ENCODE peak calls at places on chromosome 7, in nine cellular contexts. One of them, this sample, is unnamed.
A peak's percentile ranks its signal among the peaks of the same experiment; 100 is the strongest.

GRCh38 chr7:157576415-157576814 is 239.6 kb downstream of the DNAJB6 start:
- DNase-seq in fibroblast of lung: no peak
- DNase-seq in keratinocyte: no peak
- DNase-seq in PC-3: no peak
- DNase-seq in K562: no peak
- DNase-seq in IMR-90: no peak
- DNase-seq in mesendoderm: no peak
- DNase-seq in GM23248: no peak
- DNase-seq in H9: no peak
- DNase-seq in this sample: no peak

GRCh38 chr7:135650831-135651573 is 11.3 kb upstream of the STMP1 start:
- DNase-seq in fibroblast of lung: no peak
- DNase-seq in keratinocyte: no peak
- DNase-seq in IMR-90: peak; percentile 67
- DNase-seq in H9: no peak
- DNase-seq in GM23248: peak; percentile 91
- DNase-seq in mesendoderm: peak; percentile 76
- DNase-seq in PC-3: no peak
- DNase-seq in K562: peak; percentile 70
- DNase-seq in this sample: peak; percentile 47

GRCh38 chr7:40380111-40380510 is 245.3 kb downstream of the SUGCT start:
- DNase-seq in fibroblast of lung: no peak
- DNase-seq in mesendoderm: no peak
- DNase-seq in GM23248: no peak
- DNase-seq in IMR-90: no peak
- DNase-seq in keratinocyte: no peak
- DNase-seq in K562: no peak
- DNase-seq in H9: no peak
- DNase-seq in PC-3: no peak
- DNase-seq in this sample: no peak

GRCh38 chr7:119270045-119270464 is 1002.9 kb upstream of the KCND2 start:
- DNase-seq in K562: peak; percentile 44
- DNase-seq in PC-3: peak; percentile 82
- DNase-seq in keratinocyte: peak; percentile 40
- DNase-seq in H9: peak; percentile 64
- DNase-seq in IMR-90: peak; percentile 55
- DNase-seq in GM23248: peak; percentile 82
- DNase-seq in mesendoderm: peak; percentile 80
- DNase-seq in fibroblast of lung: peak; percentile 77
- DNase-seq in this sample: peak; percentile 86

GRCh38 chr7:66443946-66444345 is 184.7 kb upstream of the KCTD7 start:
- DNase-seq in fibroblast of lung: no peak
- DNase-seq in keratinocyte: no peak
- DNase-seq in PC-3: no peak
- DNase-seq in IMR-90: no peak
- DNase-seq in H9: no peak
- DNase-seq in K562: no peak
- DNase-seq in mesendoderm: no peak
- DNase-seq in GM23248: peak; percentile 33
- DNase-seq in this sample: no peak

GRCh38 chr7:128389085-128389814 is 20.5 kb downstream of the IMPDH1 start:
- DNase-seq in K562: no peak
- DNase-seq in GM23248: no peak
- DNase-seq in IMR-90: no peak
- DNase-seq in H9: peak; percentile 55
- DNase-seq in fibroblast of lung: no peak
- DNase-seq in keratinocyte: no peak
- DNase-seq in mesendoderm: no peak
- DNase-seq in PC-3: no peak
- DNase-seq in this sample: no peak

GRCh38 chr7:13851756-13852155 is 137.7 kb downstream of the ETV1 start:
- DNase-seq in fibroblast of lung: peak; percentile 58
- DNase-seq in mesendoderm: peak; percentile 89
- DNase-seq in H9: no peak
- DNase-seq in K562: no peak
- DNase-seq in PC-3: no peak
- DNase-seq in IMR-90: peak; percentile 89
- DNase-seq in keratinocyte: no peak
- DNase-seq in GM23248: peak; percentile 60
- DNase-seq in this sample: no peak

GRCh38 chr7:7972128-7972527 is 3.5 kb downstream of the GLCCI1 start:
- DNase-seq in IMR-90: peak; percentile 6
- DNase-seq in GM23248: no peak
- DNase-seq in keratinocyte: no peak
- DNase-seq in mesendoderm: no peak
- DNase-seq in H9: no peak
- DNase-seq in PC-3: no peak
- DNase-seq in fibroblast of lung: no peak
- DNase-seq in K562: no peak
- DNase-seq in this sample: no peak

GRCh38 chr7:95511716-95512260 is 26.0 kb downstream of the ASB4 start:
- DNase-seq in mesendoderm: peak; percentile 90
- DNase-seq in keratinocyte: peak; percentile 5
- DNase-seq in K562: peak; percentile 71
- DNase-seq in IMR-90: peak; percentile 63
- DNase-seq in H9: peak; percentile 75
- DNase-seq in PC-3: peak; percentile 74
- DNase-seq in GM23248: peak; percentile 79
- DNase-seq in fibroblast of lung: peak; percentile 81
- DNase-seq in this sample: peak; percentile 63

GRCh38 chr7:81484266-81484665 is 285.6 kb downstream of the HGF start:
- DNase-seq in K562: no peak
- DNase-seq in keratinocyte: no peak
- DNase-seq in mesendoderm: peak; percentile 94
- DNase-seq in IMR-90: peak; percentile 86
- DNase-seq in fibroblast of lung: peak; percentile 90
- DNase-seq in GM23248: peak; percentile 93
- DNase-seq in PC-3: no peak
- DNase-seq in H9: peak; percentile 39
- DNase-seq in this sample: peak; percentile 9

GRCh38 chr7:27132978-27133377 is 2.4 kb upstream of the HOXA4 start:
- DNase-seq in IMR-90: no peak
- DNase-seq in fibroblast of lung: no peak
- DNase-seq in keratinocyte: no peak
- DNase-seq in GM23248: no peak
- DNase-seq in H9: no peak
- DNase-seq in mesendoderm: no peak
- DNase-seq in K562: no peak
- DNase-seq in PC-3: no peak
- DNase-seq in this sample: no peak

GRCh38 chr7:27132214-27132613 is 1.7 kb upstream of the HOXA4 start:
- DNase-seq in K562: no peak
- DNase-seq in H9: no peak
- DNase-seq in IMR-90: no peak
- DNase-seq in keratinocyte: no peak
- DNase-seq in PC-3: no peak
- DNase-seq in fibroblast of lung: no peak
- DNase-seq in mesendoderm: no peak
- DNase-seq in GM23248: no peak
- DNase-seq in this sample: no peak

GRCh38 chr7:27133409-27134157 is 3.0 kb upstream of the HOXA4 start:
- DNase-seq in PC-3: no peak
- DNase-seq in K562: no peak
- DNase-seq in keratinocyte: no peak
- DNase-seq in IMR-90: no peak
- DNase-seq in H9: no peak
- DNase-seq in mesendoderm: no peak
- DNase-seq in fibroblast of lung: no peak
- DNase-seq in GM23248: no peak
- DNase-seq in this sample: no peak

GRCh38 chr7:27131390-27131819 is 848 bp upstream of the HOXA4 start:
- DNase-seq in PC-3: no peak
- DNase-seq in GM23248: peak; percentile 58
- DNase-seq in H9: no peak
- DNase-seq in fibroblast of lung: no peak
- DNase-seq in keratinocyte: no peak
- DNase-seq in mesendoderm: no peak
- DNase-seq in IMR-90: no peak
- DNase-seq in K562: no peak
- DNase-seq in this sample: no peak

DNA sequence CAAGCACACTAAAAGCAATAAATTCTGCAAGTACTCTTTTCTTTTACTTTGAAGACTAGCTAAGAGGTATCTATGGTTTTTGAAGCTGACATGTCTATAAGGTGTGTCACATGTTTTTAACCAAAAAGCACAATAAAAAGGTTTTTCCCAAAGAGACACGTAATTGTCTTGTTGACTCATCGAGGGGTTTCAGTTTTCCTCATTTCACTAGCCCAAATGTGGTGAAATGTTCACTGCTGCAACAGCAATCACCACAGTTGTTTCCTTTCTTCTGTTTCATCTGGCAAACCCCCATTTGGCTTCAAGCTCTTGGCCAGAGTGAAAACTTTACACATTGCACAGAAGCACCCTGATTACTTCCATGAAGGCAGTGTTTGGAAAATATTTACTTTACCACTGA is 3.8 kb upstream of the HOXA4 start:
- DNase-seq in fibroblast of lung: peak; percentile 98
- DNase-seq in GM23248: peak; percentile 96
- DNase-seq in IMR-90: peak; percentile 97
- DNase-seq in keratinocyte: no peak
- DNase-seq in mesendoderm: no peak
- DNase-seq in PC-3: peak; percentile 89
- DNase-seq in K562: no peak
- DNase-seq in H9: no peak
- DNase-seq in this sample: no peak
- H3K9ac ChIP-seq in fibroblast of lung: no peak overlapping the region
- H3K9ac ChIP-seq in GM23248: peak overlapping the region; percentile 49
- H3K9ac ChIP-seq in IMR-90: no peak overlapping the region
- H3K9ac ChIP-seq in keratinocyte: peak overlapping the region; percentile 45
- H3K9ac ChIP-seq in mesendoderm: no peak overlapping the region
- H3K9ac ChIP-seq in PC-3: peak overlapping the region; percentile 15
- H3K9ac ChIP-seq in K562: no peak overlapping the region
- H3K9ac ChIP-seq in H9: no peak overlapping the region
- H3K9ac ChIP-seq in this sample: no peak overlapping the region

GRCh38 chr7:24877790-24878311 is 102.1 kb downstream of the OSBPL3 start:
- DNase-seq in PC-3: no peak
- DNase-seq in fibroblast of lung: peak; percentile 62
- DNase-seq in keratinocyte: no peak
- DNase-seq in H9: no peak
- DNase-seq in IMR-90: peak; percentile 42
- DNase-seq in GM23248: peak; percentile 34
- DNase-seq in mesendoderm: no peak
- DNase-seq in K562: no peak
- DNase-seq in this sample: no peak
- H3K9ac ChIP-seq in PC-3: no peak overlapping the region
- H3K9ac ChIP-seq in fibroblast of lung: no peak overlapping the region
- H3K9ac ChIP-seq in keratinocyte: no peak overlapping the region
- H3K9ac ChIP-seq in H9: no peak overlapping the region
- H3K9ac ChIP-seq in IMR-90: no peak overlapping the region
- H3K9ac ChIP-seq in GM23248: no peak overlapping the region
- H3K9ac ChIP-seq in mesendoderm: no peak overlapping the region
- H3K9ac ChIP-seq in K562: no peak overlapping the region
- H3K9ac ChIP-seq in this sample: no peak overlapping the region

GRCh38 chr7:24916463-24917040 is 63.4 kb downstream of the OSBPL3 start:
- DNase-seq in GM23248: no peak
- DNase-seq in keratinocyte: no peak
- DNase-seq in mesendoderm: no peak
- DNase-seq in K562: no peak
- DNase-seq in H9: no peak
- DNase-seq in PC-3: no peak
- DNase-seq in fibroblast of lung: no peak
- DNase-seq in IMR-90: no peak
- DNase-seq in this sample: peak; percentile 76

GRCh38 chr7:24914465-24914859 is 65.5 kb downstream of the OSBPL3 start:
- DNase-seq in mesendoderm: no peak
- DNase-seq in IMR-90: no peak
- DNase-seq in keratinocyte: no peak
- DNase-seq in PC-3: no peak
- DNase-seq in fibroblast of lung: no peak
- DNase-seq in GM23248: no peak
- DNase-seq in K562: no peak
- DNase-seq in H9: no peak
- DNase-seq in this sample: no peak

GRCh38 chr7:24912424-24912823 is 67.6 kb downstream of the OSBPL3 start:
- DNase-seq in IMR-90: no peak
- DNase-seq in fibroblast of lung: no peak
- DNase-seq in K562: no peak
- DNase-seq in GM23248: no peak
- DNase-seq in PC-3: no peak
- DNase-seq in H9: no peak
- DNase-seq in keratinocyte: no peak
- DNase-seq in mesendoderm: no peak
- DNase-seq in this sample: no peak

GRCh38 chr7:24912874-24913514 is 67.0 kb downstream of the OSBPL3 start:
- DNase-seq in H9: no peak
- DNase-seq in PC-3: no peak
- DNase-seq in fibroblast of lung: no peak
- DNase-seq in K562: peak; percentile 29
- DNase-seq in mesendoderm: no peak
- DNase-seq in IMR-90: no peak
- DNase-seq in GM23248: no peak
- DNase-seq in keratinocyte: no peak
- DNase-seq in this sample: no peak

GRCh38 chr7:24913791-24914464 is 66.0 kb downstream of the OSBPL3 start:
- DNase-seq in mesendoderm: no peak
- DNase-seq in PC-3: no peak
- DNase-seq in fibroblast of lung: peak; percentile 35
- DNase-seq in GM23248: no peak
- DNase-seq in keratinocyte: no peak
- DNase-seq in K562: no peak
- DNase-seq in H9: no peak
- DNase-seq in IMR-90: no peak
- DNase-seq in this sample: no peak
- H3K9ac ChIP-seq in mesendoderm: no peak overlapping the region
- H3K9ac ChIP-seq in PC-3: no peak overlapping the region
- H3K9ac ChIP-seq in fibroblast of lung: no peak overlapping the region
- H3K9ac ChIP-seq in GM23248: no peak overlapping the region
- H3K9ac ChIP-seq in keratinocyte: no peak overlapping the region
- H3K9ac ChIP-seq in K562: no peak overlapping the region
- H3K9ac ChIP-seq in H9: no peak overlapping the region
- H3K9ac ChIP-seq in IMR-90: no peak overlapping the region
- H3K9ac ChIP-seq in this sample: no peak overlapping the region

DNA sequence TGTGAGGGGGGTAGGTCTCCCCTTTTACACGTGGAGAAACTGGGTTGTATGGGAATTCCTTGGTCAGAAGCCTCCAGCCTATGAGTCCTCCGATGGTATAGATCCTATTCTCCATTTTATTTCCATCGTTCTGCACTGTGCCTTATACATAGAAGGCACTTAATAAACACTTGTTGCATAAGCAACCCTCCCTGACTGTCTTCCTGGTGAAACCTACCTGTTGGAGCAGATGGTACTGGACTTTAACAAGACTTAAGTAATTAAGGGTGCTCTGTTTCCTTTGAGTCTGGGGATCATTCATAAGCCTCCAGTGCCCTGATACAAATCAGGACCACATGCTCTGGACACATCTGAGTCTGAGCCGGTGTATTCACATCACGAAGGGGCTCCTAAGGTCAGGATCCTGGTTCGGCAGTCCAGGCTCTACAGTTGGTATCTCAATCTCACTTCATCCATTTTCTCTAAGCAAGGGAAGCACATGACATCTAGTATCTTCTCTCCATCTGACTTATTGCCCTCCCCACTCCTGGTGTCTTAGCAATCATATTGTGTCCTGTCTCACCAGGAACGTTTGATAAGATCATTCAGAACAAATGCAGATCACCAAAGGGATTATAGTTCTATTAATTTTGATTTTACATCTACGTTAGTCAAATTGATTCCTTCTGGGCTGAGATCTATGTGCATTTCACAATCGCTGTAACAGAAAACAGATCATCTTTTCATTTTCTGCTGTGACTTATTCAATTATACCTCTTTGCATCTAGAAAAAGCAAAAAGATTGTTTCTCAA is 22.8 kb upstream of the EZH2 start:
- DNase-seq in GM23248: no peak
- DNase-seq in K562: no peak
- DNase-seq in fibroblast of lung: no peak
- DNase-seq in mesendoderm: no peak
- DNase-seq in keratinocyte: no peak
- DNase-seq in PC-3: no peak
- DNase-seq in IMR-90: no peak
- DNase-seq in H9: no peak
- DNase-seq in this sample: no peak
- H3K9ac ChIP-seq in GM23248: no peak overlapping the region
- H3K9ac ChIP-seq in K562: no peak overlapping the region
- H3K9ac ChIP-seq in fibroblast of lung: no peak overlapping the region
- H3K9ac ChIP-seq in mesendoderm: no peak overlapping the region
- H3K9ac ChIP-seq in keratinocyte: no peak overlapping the region
- H3K9ac ChIP-seq in PC-3: no peak overlapping the region
- H3K9ac ChIP-seq in IMR-90: no peak overlapping the region
- H3K9ac ChIP-seq in H9: no peak overlapping the region
- H3K9ac ChIP-seq in this sample: no peak overlapping the region

This sample was measured in trophoblast cell.